ENCODE peak calls at places on chromosome 6, in five cellular contexts. N is brain microvascular endothelial cell, B is A673, C is PC-3, K is B cell. V is an unnamed sample.

GRCh38 chr6:56938634-56939294 is 16.1 kb upstream of the BEND6 start:
- DNase-seq in K (no peak), B (no peak), C (peak; percentile 99), N (peak; percentile 95), V (peak; percentile 100)

GRCh38 chr6:134678436-134678889 is 271.4 kb downstream of the ALDH8A1 start:
- DNase-seq in N (peak; percentile 69), C (no peak), B (peak; percentile 87), K (no peak), V (peak; percentile 90)

GRCh38 chr6:139525415-139525814 is 151.0 kb upstream of the CITED2 start:
- DNase-seq in N (no peak), B (peak; percentile 22), C (no peak), K (no peak), V (no peak)

GRCh38 chr6:37451411-37452273 is 18.6 kb downstream of the CMTR1 start:
- DNase-seq in B (no peak), C (no peak), K (no peak), N (no peak), V (no peak)

GRCh38 chr6:143941852-143942627 is 66.0 kb downstream of the PLAGL1 start:
- DNase-seq in N (peak; percentile 38), K (peak; percentile 54), B (peak; percentile 86), C (peak; percentile 64), V (peak; percentile 56)

GRCh38 chr6:32659856-32660595 is 6.4 kb downstream of the HLA-DQB1 start:
- DNase-seq in C (no peak), K (no peak), B (no peak), N (no peak), V (no peak)

GRCh38 chr6:160692369-160692959 is 9.6 kb upstream of the PLG start:
- DNase-seq in B (peak; percentile 16), C (no peak), K (no peak), N (no peak), V (peak; percentile 11)

GRCh38 chr6:168819546-168819945 is 378.6 kb downstream of the SMOC2 start:
- DNase-seq in C (no peak), K (no peak), B (no peak), N (no peak), V (no peak)

GRCh38 chr6:109736273-109737031 is 45.4 kb downstream of the FIG4 start:
- DNase-seq in K (no peak), C (no peak), N (no peak), B (no peak), V (no peak)

GRCh38 chr6:17585766-17586502 is 14.2 kb upstream of the FAM8A1 start:
- DNase-seq in B (peak; percentile 43), K (no peak), C (peak; percentile 74), N (no peak), V (no peak)

GRCh38 chr6:141103246-141103645 is 1029.5 kb upstream of the GJE1 start:
- DNase-seq in B (peak; percentile 32), N (no peak), K (no peak), C (peak; percentile 87), V (peak; percentile 17)

GRCh38 chr6:24940311-24940917 is 4.7 kb upstream of the RIPOR2 start:
- DNase-seq in N (no peak), K (no peak), B (no peak), C (no peak), V (no peak)

GRCh38 chr6:17986656-17987575 is 519 bp downstream of the KIF13A start:
- DNase-seq in C (peak; percentile 58), N (peak; percentile 36), B (peak; percentile 52), K (peak; percentile 44), V (peak; percentile 52)

GRCh38 chr6:7198833-7199800 is 91.4 kb downstream of the RREB1 start:
- DNase-seq in N (no peak), B (no peak), K (no peak), C (no peak), V (no peak)

GRCh38 chr6:83974409-83975050 is 59.0 kb upstream of the MRAP2 start:
- DNase-seq in N (no peak), K (no peak), C (no peak), B (no peak), V (no peak)

GRCh38 chr6:71405416-71405815 is 116.8 kb downstream of the OGFRL1 start:
- DNase-seq in C (no peak), K (no peak), B (no peak), N (no peak), V (no peak)

GRCh38 chr6:162068340-162068739 is 659.2 kb downstream of the PRKN start:
- DNase-seq in C (no peak), B (no peak), K (no peak), N (no peak), V (no peak)

GRCh38 chr6:41040101-41040910 is 1.3 kb upstream of the UNC5CL start:
- DNase-seq in K (no peak), N (no peak), C (peak; percentile 74), B (no peak), V (peak; percentile 83)

GRCh38 chr6:29887330-29887818 is 55.0 kb upstream of the HLA-A start:
- DNase-seq in N (no peak), C (peak; percentile 12), B (no peak), K (peak; percentile 71), V (peak; percentile 49)

GRCh38 chr6:44339763-44340625 is 2.5 kb upstream of the SPATS1 start:
- DNase-seq in N (peak; percentile 23), B (no peak), C (peak; percentile 76), K (no peak), V (peak; percentile 66)

GRCh38 chr6:143999406-143999805 is 8.7 kb downstream of the PLAGL1 start:
- DNase-seq in B (no peak), C (peak; percentile 8), K (no peak), N (peak; percentile 94), V (peak; percentile 34)

GRCh38 chr6:21190701-21191588 is 402.6 kb upstream of the SOX4 start:
- DNase-seq in B (no peak), C (no peak), K (no peak), N (no peak), V (no peak)

GRCh38 chr6:161432546-161432945 is 158.7 kb upstream of the AGPAT4 start:
- DNase-seq in N (no peak), B (no peak), K (no peak), C (no peak), V (no peak)

GRCh38 chr6:22929228-22929627 is 359.9 kb downstream of the HDGFL1 start:
- DNase-seq in C (no peak), B (no peak), K (peak; percentile 0), N (no peak), V (no peak)

GRCh38 chr6:125503181-125503580 is 201.4 kb upstream of the HDDC2 start:
- DNase-seq in B (no peak), N (no peak), K (no peak), C (no peak), V (no peak)

DNA sequence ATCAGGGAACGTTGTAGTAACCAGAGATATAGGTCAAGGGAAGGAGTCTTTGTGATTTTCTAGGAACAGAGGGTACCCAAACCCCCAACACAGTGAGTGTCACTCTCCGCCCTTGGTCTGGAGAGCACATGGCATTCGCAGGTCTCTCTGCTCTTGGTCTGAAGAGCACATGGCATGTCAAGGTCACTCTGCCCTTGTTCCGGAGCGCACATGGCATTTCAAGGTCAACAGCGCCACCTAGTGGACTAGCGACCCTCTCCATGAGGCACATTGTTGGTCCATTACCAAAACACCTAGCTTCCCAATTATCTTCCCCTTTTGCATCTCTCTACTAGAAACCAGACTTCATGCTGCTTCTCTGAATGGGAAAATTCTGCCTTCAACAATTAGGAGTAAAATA is 260.0 kb downstream of the C6orf118 start:
- DNase-seq in B (peak; percentile 45), N (no peak), K (peak; percentile 2), C (peak; percentile 60), V (peak; percentile 48)
- TF ChIP-seq CTCF in B (peak; percentile 64), N (peak; percentile 68), K (peak; percentile 30), C (peak; percentile 75), V (peak; percentile 52)

DNA sequence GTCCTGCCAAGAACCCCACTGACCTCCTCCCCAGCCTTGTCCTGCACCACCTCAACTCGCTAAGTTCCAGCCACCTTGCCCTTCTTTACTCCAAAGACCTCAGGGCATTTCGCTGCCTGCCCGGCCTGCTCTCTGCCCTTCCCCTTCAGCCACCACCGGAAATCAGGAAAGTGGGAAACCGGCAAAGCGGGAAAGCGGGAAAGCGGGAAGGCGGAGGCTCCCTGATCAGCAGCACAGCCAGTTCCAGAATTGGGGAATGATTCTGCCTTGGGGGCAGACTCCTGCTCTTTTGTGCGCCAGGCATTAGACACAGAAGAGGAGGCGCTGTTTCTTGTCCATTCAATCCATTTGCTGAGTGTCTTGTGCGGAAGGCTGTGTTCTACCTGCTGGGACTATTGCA is 111.3 kb downstream of the ZDHHC14 start:
- DNase-seq in N (no peak), B (no peak), C (no peak), K (no peak), V (no peak)
- TF ChIP-seq CTCF in N (no peak), B (no peak), C (no peak), K (no peak), V (no peak)

GRCh38 chr6:122839906-122840305 is 50.8 kb downstream of the SMPDL3A start:
- DNase-seq in B (no peak), N (no peak), K (no peak), C (no peak), V (no peak)

GRCh38 chr6:122832515-122833228 is 43.6 kb downstream of the SMPDL3A start:
- DNase-seq in C (peak; percentile 28), B (no peak), K (no peak), N (no peak), V (no peak)

GRCh38 chr6:122839477-122839876 is 50.4 kb downstream of the SMPDL3A start:
- DNase-seq in K (peak; percentile 48), B (peak; percentile 89), N (peak; percentile 61), C (peak; percentile 78), V (peak; percentile 79)

GRCh38 chr6:122833229-122833556 is 44.1 kb downstream of the SMPDL3A start:
- DNase-seq in B (no peak), K (no peak), N (no peak), C (no peak), V (no peak)

DNA sequence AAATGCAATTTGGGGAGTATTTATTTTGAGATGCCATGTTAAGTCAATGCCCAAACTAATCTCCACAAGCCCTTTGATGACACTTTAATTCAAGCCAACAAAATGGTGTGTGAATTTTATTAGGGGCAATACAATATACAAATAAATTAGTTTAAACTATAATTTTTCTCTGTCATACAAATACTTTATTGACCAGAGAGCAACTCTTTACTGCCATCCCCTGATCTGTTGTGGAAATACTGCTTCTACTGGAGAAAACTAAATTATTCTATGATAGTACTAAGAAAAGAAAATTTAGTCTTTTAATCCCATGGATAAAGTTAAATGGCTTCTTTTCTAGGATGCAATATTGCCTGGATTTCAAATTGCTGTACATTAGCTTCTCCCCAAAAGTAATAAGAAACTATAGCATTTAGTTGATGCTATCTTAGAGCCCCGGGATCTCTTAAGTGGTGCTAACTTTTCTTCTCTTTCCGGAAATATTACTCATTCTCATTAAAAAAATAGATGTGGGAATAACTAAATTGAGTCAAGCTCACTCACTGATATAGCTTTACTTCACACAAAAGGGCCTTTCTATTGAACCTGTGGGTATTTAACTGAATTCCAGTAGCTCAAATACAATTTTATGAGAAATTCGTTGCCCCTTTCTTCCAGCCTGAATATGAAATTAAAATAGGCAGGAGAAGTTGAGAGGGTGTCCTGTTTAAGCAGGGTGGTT is 49.2 kb downstream of the SMPDL3A start:
- DNase-seq in K (no peak), C (peak; percentile 52), B (peak; percentile 86), N (no peak), V (peak; percentile 24)
- TF ChIP-seq CTCF in K (peak; percentile 24), C (peak; percentile 62), B (peak; percentile 77), N (peak; percentile 57), V (peak; percentile 44)

DNA sequence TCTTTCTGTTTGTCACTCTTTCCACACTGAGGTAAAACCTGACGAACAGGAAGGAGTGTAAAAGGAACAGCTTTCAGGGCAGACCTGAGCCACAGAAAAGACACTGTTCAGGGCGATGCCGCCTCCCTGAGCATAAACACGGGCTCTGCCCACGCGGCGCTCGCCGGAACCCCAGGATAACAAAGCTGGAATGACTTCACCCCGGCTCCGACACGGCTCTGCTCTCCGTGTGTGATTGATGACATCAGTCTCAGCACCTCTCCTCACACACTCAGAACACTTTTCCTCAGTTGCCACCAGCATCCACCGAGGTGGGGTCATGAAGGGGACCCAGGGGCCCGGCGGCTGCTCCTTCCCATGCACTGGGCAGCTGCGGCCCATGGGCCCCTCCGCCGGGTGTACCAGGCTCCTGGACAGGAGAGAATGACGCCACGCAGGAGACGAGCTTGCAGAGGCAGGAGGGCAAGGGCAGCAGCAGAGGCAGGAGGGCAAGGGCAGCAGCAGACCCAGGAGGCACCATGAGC is 43.6 kb downstream of the DLL1 start:
- DNase-seq in B (no peak), K (no peak), C (no peak), N (no peak), V (no peak)
- TF ChIP-seq CTCF in B (no peak), K (no peak), C (no peak), N (no peak), V (no peak)

V was measured in MCF 10A.